ENCODE peak calls at places on chromosomes 4 and X, in five cellular contexts. One of them, this sample, is unnamed.
A peak's percentile ranks its signal among the peaks of the same experiment; 100 is the strongest.

GRCh38 chr4:55080174-55080865 is 45.1 kb downstream of the KDR start:
- DNase-seq in GM23248: peak; percentile 86
- DNase-seq in PC-3: no peak
- DNase-seq in GM23338: no peak
- DNase-seq in neural progenitor cell: no peak
- DNase-seq in this sample: no peak

GRCh38 chr4:84648185-84648584 is 65.3 kb downstream of the CDS1 start:
- DNase-seq in GM23248: no peak
- DNase-seq in PC-3: no peak
- DNase-seq in GM23338: no peak
- DNase-seq in neural progenitor cell: peak; percentile 8
- DNase-seq in this sample: no peak

GRCh38 chr4:110515676-110516075 is 39.7 kb downstream of the ENPEP start:
- DNase-seq in GM23248: no peak
- DNase-seq in PC-3: no peak
- DNase-seq in GM23338: no peak
- DNase-seq in neural progenitor cell: no peak
- DNase-seq in this sample: no peak

GRCh38 chrX:139194571-139195280 is 335.8 kb upstream of the F9 start:
- DNase-seq in GM23248: peak; percentile 73
- DNase-seq in PC-3: peak; percentile 59
- DNase-seq in GM23338: peak; percentile 38
- DNase-seq in neural progenitor cell: peak; percentile 44
- DNase-seq in this sample: no peak

GRCh38 chr4:30929649-30930048 is 209.5 kb downstream of the PCDH7 start:
- DNase-seq in GM23248: no peak
- DNase-seq in PC-3: no peak
- DNase-seq in GM23338: no peak
- DNase-seq in neural progenitor cell: peak; percentile 18
- DNase-seq in this sample: no peak

GRCh38 chr4:139247656-139248238 is 32.3 kb downstream of the MGARP start:
- DNase-seq in GM23248: no peak
- DNase-seq in PC-3: no peak
- DNase-seq in GM23338: no peak
- DNase-seq in neural progenitor cell: no peak
- DNase-seq in this sample: no peak

GRCh38 chr4:15542795-15543194 is 73.1 kb downstream of the CC2D2A start:
- DNase-seq in GM23248: no peak
- DNase-seq in PC-3: no peak
- DNase-seq in GM23338: peak; percentile 4
- DNase-seq in neural progenitor cell: no peak
- DNase-seq in this sample: no peak

GRCh38 chr4:4914965-4915845 is 55.7 kb downstream of the MSX1 start:
- DNase-seq in GM23248: no peak
- DNase-seq in PC-3: no peak
- DNase-seq in GM23338: no peak
- DNase-seq in neural progenitor cell: no peak
- DNase-seq in this sample: no peak

GRCh38 chrX:1815456-1816175 is 200.8 kb downstream of the ASMT start:
- DNase-seq in GM23248: no peak
- DNase-seq in PC-3: no peak
- DNase-seq in GM23338: no peak
- DNase-seq in neural progenitor cell: no peak
- DNase-seq in this sample: no peak

DNA sequence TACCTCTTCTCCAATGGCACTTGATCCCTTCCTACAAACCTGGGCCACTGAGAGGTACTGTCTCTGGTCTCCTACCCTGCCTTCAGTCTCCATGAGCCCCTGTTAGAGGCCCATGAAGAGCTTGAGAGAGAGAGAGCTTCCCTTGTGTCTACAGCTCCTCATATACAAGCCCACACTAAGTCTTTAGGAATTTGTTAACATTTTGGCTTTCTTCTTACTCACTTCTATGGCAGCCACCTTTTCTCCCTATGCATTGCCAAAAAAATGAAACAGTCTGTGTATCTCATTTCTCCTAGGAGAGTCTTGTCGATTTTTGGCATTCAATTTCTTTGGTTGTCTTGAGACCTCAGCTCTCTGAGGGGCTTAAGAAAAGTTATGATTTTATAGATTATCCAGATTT is 90.9 kb upstream of the LNX1 start:
- DNase-seq in GM23248: peak; percentile 84
- DNase-seq in PC-3: peak; percentile 17
- DNase-seq in GM23338: no peak
- DNase-seq in neural progenitor cell: no peak
- DNase-seq in this sample: no peak
- H3K4me3 ChIP-seq in GM23248: peak overlapping the region; percentile 8
- H3K4me3 ChIP-seq in PC-3: no peak overlapping the region
- H3K4me3 ChIP-seq in GM23338: no peak overlapping the region
- H3K4me3 ChIP-seq in neural progenitor cell: no peak overlapping the region
- H3K4me3 ChIP-seq in this sample: no peak overlapping the region

DNA sequence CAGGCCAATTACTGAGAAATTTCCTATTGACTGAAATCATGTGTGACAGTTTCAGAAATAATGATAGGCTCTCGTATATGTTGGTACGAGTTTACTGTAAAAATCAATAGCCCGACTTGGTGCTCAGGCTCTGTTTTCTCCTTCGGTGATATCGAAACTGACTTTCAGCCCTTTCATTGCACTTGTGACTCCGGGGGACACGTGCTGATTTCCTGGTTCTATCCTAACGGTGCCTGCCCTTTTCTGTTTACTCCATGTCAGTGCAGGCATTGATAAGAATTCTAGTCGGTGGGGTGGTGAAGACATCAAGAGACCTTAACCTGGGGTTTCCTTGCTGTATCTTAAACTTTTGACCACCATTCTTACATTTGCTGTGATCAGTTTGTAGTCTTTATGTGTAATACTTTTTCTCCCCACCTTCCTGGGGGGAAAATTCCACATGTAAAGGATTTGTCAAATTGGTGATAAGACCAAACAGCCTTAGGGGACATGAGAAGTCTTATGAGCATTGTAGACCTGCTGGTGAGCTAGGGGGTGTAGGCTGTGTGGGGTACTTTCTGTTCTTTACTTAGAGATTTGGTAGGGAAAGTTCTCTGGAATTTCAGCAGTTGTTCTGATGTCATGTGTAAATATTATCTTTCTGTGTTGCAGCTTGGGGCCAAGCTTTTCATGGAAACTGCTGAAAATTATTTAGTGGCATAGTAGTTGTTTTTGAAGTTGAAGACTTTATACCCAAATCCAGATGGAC is 52.7 kb downstream of the TMEM131L start:
- DNase-seq in GM23248: no peak
- DNase-seq in PC-3: no peak
- DNase-seq in GM23338: no peak
- DNase-seq in neural progenitor cell: no peak
- DNase-seq in this sample: no peak
- H3K27ac ChIP-seq in GM23248: no peak overlapping the region
- H3K27ac ChIP-seq in PC-3: no peak overlapping the region
- H3K27ac ChIP-seq in GM23338: no peak overlapping the region
- H3K27ac ChIP-seq in neural progenitor cell: no peak overlapping the region
- H3K27ac ChIP-seq in this sample: no peak overlapping the region

DNA sequence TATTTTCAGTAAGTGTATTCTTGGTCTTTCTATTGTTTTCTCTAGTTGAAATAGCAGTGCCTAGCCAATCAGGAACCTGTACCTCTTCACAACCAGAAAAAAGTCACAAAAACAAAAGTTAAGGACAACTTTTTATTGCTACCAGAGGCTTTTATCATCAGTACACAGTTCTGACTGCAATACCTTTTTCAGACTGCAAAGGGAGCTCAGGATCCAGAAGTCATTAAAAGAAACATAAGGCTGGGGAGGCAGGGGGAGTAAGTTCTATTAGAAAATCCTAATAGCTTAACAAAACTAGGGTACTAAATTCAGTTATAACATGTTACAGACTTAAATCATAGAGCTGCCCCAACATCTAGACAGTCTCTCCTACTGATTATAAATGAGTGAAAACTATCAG is 28.8 kb downstream of the CCNI start:
- DNase-seq in GM23248: peak; percentile 69
- DNase-seq in PC-3: peak; percentile 40
- DNase-seq in GM23338: peak; percentile 21
- DNase-seq in neural progenitor cell: peak; percentile 23
- DNase-seq in this sample: no peak
- H3F3A ChIP-seq in GM23248: peaks cover 100% of the 10 kb centered on the region
- H3F3A ChIP-seq in PC-3: no peaks in the 10 kb centered on the region
- H3F3A ChIP-seq in GM23338: peaks cover 5% of the 10 kb centered on the region
- H3F3A ChIP-seq in neural progenitor cell: peaks cover 86% of the 10 kb centered on the region
- H3F3A ChIP-seq in this sample: no peaks in the 10 kb centered on the region

GRCh38 chr4:75512336-75513211 is 1.6 kb downstream of the RCHY1 start:
- DNase-seq in GM23248: peak; percentile 63
- DNase-seq in PC-3: peak; percentile 11
- DNase-seq in GM23338: no peak
- DNase-seq in neural progenitor cell: peak; percentile 6
- DNase-seq in this sample: no peak
- H3K4me3 ChIP-seq in GM23248: peak overlapping the region; percentile 93
- H3K4me3 ChIP-seq in PC-3: peak overlapping the region; percentile 95
- H3K4me3 ChIP-seq in GM23338: peak overlapping the region; percentile 87
- H3K4me3 ChIP-seq in neural progenitor cell: peak overlapping the region; percentile 67
- H3K4me3 ChIP-seq in this sample: peak overlapping the region; percentile 95

This sample was measured in PC-9.